ENCODE peak calls at places on chromosomes 1 and 21, in five cellular contexts. T is cardiac muscle cell, Q is prostate gland, U is pancreas, F is Caco-2. I is an unnamed sample.

GRCh38 chr1:56301791-56302190 is 277.6 kb downstream of the PLPP3 start:
- DNase-seq in T (no peak), Q (no peak), U (no peak), F (no peak), I (no peak)

GRCh38 chr1:94555091-94555490 is 13.5 kb upstream of the F3 start:
- DNase-seq in T (no peak), Q (no peak), U (no peak), F (no peak), I (no peak)

GRCh38 chr21:32826317-32827167 is 55.0 kb upstream of the PAXBP1 start:
- DNase-seq in T (peak; percentile 68), Q (peak; percentile 21), U (no peak), F (peak; percentile 56), I (no peak)

GRCh38 chr1:43997295-43997694 is 5.9 kb downstream of the CCDC24 start:
- DNase-seq in T (no peak), Q (no peak), U (no peak), F (no peak), I (no peak)

GRCh38 chr1:96492236-96492635 is 229.3 kb upstream of the PTBP2 start:
- DNase-seq in T (peak; percentile 48), Q (no peak), U (no peak), F (no peak), I (no peak)

GRCh38 chr1:199751962-199752687 is 275.4 kb upstream of the NR5A2 start:
- DNase-seq in T (no peak), Q (no peak), U (no peak), F (no peak), I (no peak)

GRCh38 chr1:25922633-25923567 is 16.7 kb upstream of the STMN1 start:
- DNase-seq in T (peak; percentile 27), Q (peak; percentile 5), U (peak; percentile 33), F (peak; percentile 50), I (no peak)

GRCh38 chr1:199859525-199859924 is 168.0 kb upstream of the NR5A2 start:
- DNase-seq in T (no peak), Q (no peak), U (no peak), F (no peak), I (no peak)

GRCh38 chr1:162596514-162597170 is 35.1 kb downstream of the UAP1 start:
- DNase-seq in T (no peak), Q (no peak), U (no peak), F (no peak), I (no peak)

GRCh38 chr1:63877816-63878215 is 104.0 kb downstream of the ROR1 start:
- DNase-seq in T (no peak), Q (no peak), U (no peak), F (no peak), I (no peak)

GRCh38 chr1:88740784-88741183 is 56.7 kb downstream of the PKN2 start:
- DNase-seq in T (no peak), Q (no peak), U (no peak), F (no peak), I (no peak)

GRCh38 chr1:198919667-198920398 is 281.0 kb downstream of the PTPRC start:
- DNase-seq in T (no peak), Q (no peak), U (no peak), F (no peak), I (no peak)

GRCh38 chr1:224700915-224701531 is 84.9 kb downstream of the CNIH3 start:
- DNase-seq in T (peak; percentile 6), Q (no peak), U (no peak), F (no peak), I (peak; percentile 37)

GRCh38 chr1:23611601-23612327 is 52.5 kb upstream of the ID3 start:
- DNase-seq in T (no peak), Q (no peak), U (no peak), F (no peak), I (no peak)

GRCh38 chr1:97893844-97894243 is 27.0 kb downstream of the DPYD start:
- DNase-seq in T (no peak), Q (no peak), U (no peak), F (no peak), I (no peak)

GRCh38 chr1:40820911-40821693 is 37.5 kb downstream of the KCNQ4 start:
- DNase-seq in T (no peak), Q (no peak), U (no peak), F (no peak), I (no peak)

GRCh38 chr1:8077120-8077573 is 51.0 kb upstream of the ERRFI1 start:
- DNase-seq in T (peak; percentile 66), Q (peak; percentile 48), U (peak; percentile 62), F (peak; percentile 77), I (no peak)

GRCh38 chr1:205421728-205422127 is at the start of gene LEMD1:
- DNase-seq in T (peak; percentile 72), Q (no peak), U (no peak), F (no peak), I (no peak)

GRCh38 chr1:21220815-21221214 is 44.1 kb upstream of the EIF4G3 start:
- DNase-seq in T (no peak), Q (no peak), U (no peak), F (no peak), I (no peak)

GRCh38 chr1:240413732-240414131 is 198.2 kb downstream of the GREM2 start:
- DNase-seq in T (no peak), Q (no peak), U (no peak), F (no peak), I (no peak)

GRCh38 chr1:225486856-225487255 is 59.0 kb upstream of the LBR start:
- DNase-seq in T (no peak), Q (no peak), U (no peak), F (no peak), I (no peak)

GRCh38 chr1:10019561-10019960 is 13.2 kb upstream of the UBE4B start:
- DNase-seq in T (no peak), Q (no peak), U (no peak), F (no peak), I (no peak)

GRCh38 chr1:23562138-23562819 is 3.0 kb upstream of the ID3 start:
- DNase-seq in T (peak; percentile 98), Q (peak; percentile 96), U (peak; percentile 93), F (peak; percentile 94), I (no peak)

GRCh38 chr1:51937112-51937511 is 53.4 kb downstream of the RAB3B start:
- DNase-seq in T (no peak), Q (no peak), U (no peak), F (no peak), I (no peak)

GRCh38 chr1:234544094-234544579 is 65.2 kb upstream of the TARBP1 start:
- DNase-seq in T (peak; percentile 96), Q (peak; percentile 81), U (peak; percentile 63), F (no peak), I (no peak)

GRCh38 chr1:234546890-234547788 is 62.8 kb downstream of the IRF2BP2 start:
- DNase-seq in T (no peak), Q (no peak), U (no peak), F (no peak), I (no peak)

GRCh38 chr1:234543442-234544093 is 64.6 kb upstream of the TARBP1 start:
- DNase-seq in T (peak; percentile 53), Q (no peak), U (peak; percentile 65), F (no peak), I (no peak)

GRCh38 chr1:234545512-234546386 is 64.2 kb downstream of the IRF2BP2 start:
- DNase-seq in T (no peak), Q (no peak), U (peak; percentile 75), F (peak; percentile 90), I (no peak)

DNA sequence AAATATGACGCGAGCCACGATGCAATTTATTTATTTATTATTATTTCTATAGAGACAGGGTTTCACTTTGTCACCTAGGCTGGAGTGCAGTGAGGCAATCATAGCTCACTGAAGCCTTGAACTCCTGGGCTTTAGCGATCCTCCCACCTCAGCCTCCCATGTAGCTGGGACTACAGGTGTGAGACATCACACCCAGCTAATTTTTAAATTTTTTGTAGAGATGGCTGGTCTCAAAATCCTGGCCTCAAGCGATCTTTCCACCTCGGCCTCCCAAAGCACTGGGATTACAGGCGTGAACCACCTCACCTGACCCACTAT is 63.6 kb downstream of the IRF2BP2 start:
- DNase-seq in T (no peak), Q (no peak), U (no peak), F (no peak), I (no peak)
- H3K4me1 ChIP-seq in T (peaks cover 39% of the 10 kb centered on the region), Q (peaks cover 14% of the 10 kb centered on the region), U (peaks cover 26% of the 10 kb centered on the region), F (peaks cover 39% of the 10 kb centered on the region), I (no peaks in the 10 kb centered on the region)

DNA sequence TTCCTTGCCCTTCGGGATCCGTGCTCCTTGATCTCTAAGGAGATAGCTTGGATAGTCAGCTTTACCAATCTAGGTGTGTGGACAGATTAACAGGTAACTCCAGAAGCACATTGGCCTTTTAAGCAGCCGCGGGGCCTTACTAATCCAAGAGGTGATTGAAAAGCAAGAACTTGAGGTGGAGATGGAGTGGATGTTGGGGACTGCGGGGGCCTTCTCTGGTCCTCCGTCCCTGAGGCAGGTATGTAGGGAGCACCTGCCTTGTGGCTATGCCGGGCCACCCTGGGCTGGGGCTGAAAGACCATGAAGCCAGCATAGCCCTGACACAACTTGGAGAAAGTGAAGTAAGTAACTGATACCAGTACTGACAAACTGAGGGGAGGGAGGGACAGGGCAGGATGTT is 10.6 kb downstream of the SOX13 start:
- DNase-seq in T (no peak), Q (no peak), U (no peak), F (no peak), I (no peak)
- H3K4me1 ChIP-seq in T (peaks cover 42% of the 10 kb centered on the region), Q (peaks cover 86% of the 10 kb centered on the region), U (peaks cover 70% of the 10 kb centered on the region), F (peaks cover 41% of the 10 kb centered on the region), I (peaks cover 46% of the 10 kb centered on the region)

GRCh38 chr1:53295295-53295694 is 32.6 kb downstream of the LRP8 start:
- DNase-seq in T (no peak), Q (no peak), U (no peak), F (no peak), I (no peak)
- H3K4me1 ChIP-seq in T (peaks cover 37% of the 10 kb centered on the region), Q (peaks cover 7% of the 10 kb centered on the region), U (no peaks in the 10 kb centered on the region), F (no peaks in the 10 kb centered on the region), I (no peaks in the 10 kb centered on the region)

GRCh38 chr1:111247125-111247838 is 19.8 kb downstream of the CHI3L2 start:
- DNase-seq in T (no peak), Q (no peak), U (no peak), F (no peak), I (no peak)

GRCh38 chr1:111241797-111242196 is 14.3 kb downstream of the CHI3L2 start:
- DNase-seq in T (no peak), Q (no peak), U (no peak), F (no peak), I (no peak)

GRCh38 chr1:111238056-111238795 is 10.7 kb downstream of the CHI3L2 start:
- DNase-seq in T (no peak), Q (no peak), U (no peak), F (no peak), I (no peak)

GRCh38 chr1:111242805-111243523 is 15.5 kb downstream of the CHI3L2 start:
- DNase-seq in T (no peak), Q (no peak), U (no peak), F (no peak), I (no peak)
- H3K4me1 ChIP-seq in T (no peaks in the 10 kb centered on the region), Q (no peaks in the 10 kb centered on the region), U (no peaks in the 10 kb centered on the region), F (peaks cover 5% of the 10 kb centered on the region), I (no peaks in the 10 kb centered on the region)

I was measured in iPS DF 6.9.